ENCODE peak calls at places on chromosomes 12 and 14, in five cellular contexts. X is mucosa of descending colon, U is fibroblast of the aortic adventitia, K is pancreas, P is AG04450. E is an unnamed sample.

GRCh38 chr12:132806857-132807256 is 21.8 kb downstream of the GOLGA3 start:
- DNase-seq in X (no peak), U (no peak), P (no peak), K (no peak), E (no peak)

GRCh38 chr14:74089251-74090020 is 4.7 kb downstream of the LIN52 start:
- DNase-seq in K (no peak), P (no peak), U (no peak), X (no peak), E (no peak)

GRCh38 chr12:31363416-31363809 is 37.5 kb upstream of the SINHCAF start:
- DNase-seq in U (no peak), P (no peak), K (no peak), X (no peak), E (no peak)

GRCh38 chr14:75968461-75968860 is 13.3 kb downstream of the TGFB3 start:
- DNase-seq in K (no peak), P (no peak), X (no peak), U (peak), E (no peak)

GRCh38 chr14:49858383-49858782 is 5.8 kb upstream of the NEMF start:
- DNase-seq in X (no peak), P (no peak), U (no peak), K (no peak), E (no peak)

GRCh38 chr14:96806836-96807235 is 9.7 kb downstream of the VRK1 start:
- DNase-seq in X (no peak), U (no peak), K (no peak), P (no peak), E (no peak)

GRCh38 chr14:99118046-99118721 is 153.8 kb downstream of the BCL11B start:
- DNase-seq in P (no peak), K (no peak), X (no peak), U (no peak), E (no peak)

GRCh38 chr12:111443586-111443985 is 37.9 kb downstream of the SH2B3 start:
- DNase-seq in X (no peak), P (no peak), K (no peak), U (peak), E (no peak)

GRCh38 chr12:65825573-65826512 is 1.6 kb downstream of the HMGA2 start:
- DNase-seq in X (peak), K (peak), U (peak), P (no peak), E (no peak)

GRCh38 chr12:54220092-54220557 is 31.3 kb upstream of the SMUG1 start:
- DNase-seq in P (peak), K (peak), X (no peak), U (peak), E (peak)

GRCh38 chr14:80809663-80810062 is 131.9 kb downstream of the CEP128 start:
- DNase-seq in P (no peak), U (no peak), X (no peak), K (no peak), E (no peak)

GRCh38 chr12:30753233-30753632 is 1.5 kb downstream of the CAPRIN2 start:
- DNase-seq in K (no peak), U (peak), X (no peak), P (no peak), E (no peak)

GRCh38 chr12:49021292-49021915 is 2.8 kb upstream of the PRKAG1 start:
- DNase-seq in P (no peak), U (no peak), X (no peak), K (no peak), E (no peak)

GRCh38 chr12:237026-237815 is 23.3 kb upstream of the SLC6A12 start:
- DNase-seq in X (no peak), P (no peak), U (no peak), K (no peak), E (no peak)

GRCh38 chr14:94392510-94392935 is 4.1 kb upstream of the SERPINA1 start:
- DNase-seq in U (peak), K (peak), P (no peak), X (no peak), E (no peak)

GRCh38 chr12:117518594-117519270 is 157.3 kb upstream of the NOS1 start:
- DNase-seq in U (no peak), K (no peak), X (peak), P (no peak), E (no peak)

GRCh38 chr14:47454025-47454424 is 221.4 kb downstream of the MDGA2 start:
- DNase-seq in U (no peak), P (no peak), K (no peak), X (no peak), E (no peak)

GRCh38 chr12:70692681-70693288 is 55.6 kb upstream of the PTPRB start:
- DNase-seq in X (no peak), P (no peak), U (peak), K (no peak), E (no peak)

GRCh38 chr14:93086441-93087055 is 29.2 kb downstream of the ITPK1 start:
- DNase-seq in K (no peak), P (no peak), U (no peak), X (no peak), E (no peak)

GRCh38 chr12:95118788-95119179 is 45.4 kb upstream of the NR2C1 start:
- DNase-seq in P (no peak), U (no peak), X (no peak), K (no peak), E (no peak)

GRCh38 chr12:64883264-64884163 is 59.1 kb downstream of the TBC1D30 start:
- DNase-seq in U (no peak), X (no peak), P (no peak), K (no peak), E (no peak)

GRCh38 chr12:118773956-118774723 is 207.2 kb upstream of the SRRM4 start:
- DNase-seq in X (no peak), P (no peak), U (no peak), K (no peak), E (no peak)

GRCh38 chr14:75566321-75566720 is 12.1 kb upstream of the FLVCR2 start:
- DNase-seq in K (no peak), X (no peak), U (no peak), P (no peak), E (no peak)

GRCh38 chr14:23910081-23910875 is 43.3 kb upstream of the DHRS4 start:
- DNase-seq in K (peak), U (peak), X (no peak), P (peak), E (no peak)

GRCh38 chr12:124392991-124393790 is 98.3 kb downstream of the RFLNA start:
- DNase-seq in X (peak), K (peak), P (no peak), U (peak), E (no peak)

GRCh38 chr12:90205165-90205564 is 496.5 kb upstream of the ATP2B1 start:
- DNase-seq in P (no peak), K (no peak), U (no peak), X (no peak), E (no peak)

GRCh38 chr14:69924181-69924580 is 45.0 kb downstream of the SMOC1 start:
- DNase-seq in U (no peak), X (no peak), K (no peak), P (no peak), E (no peak)

GRCh38 chr12:92745874-92746553 is 43.2 kb downstream of the PLEKHG7 start:
- DNase-seq in K (no peak), P (peak), U (peak), X (peak), E (peak)

GRCh38 chr14:21107360-21107781 is 6.5 kb downstream of the TMEM253 start:
- DNase-seq in P (no peak), K (no peak), U (peak), X (no peak), E (no peak)

GRCh38 chr12:4001031-4001430 is 127.8 kb upstream of the PARP11 start:
- DNase-seq in P (no peak), U (no peak), K (no peak), X (no peak), E (no peak)

GRCh38 chr14:99360774-99361595 is 89.0 kb upstream of the BCL11B start:
- DNase-seq in X (no peak), K (no peak), P (no peak), U (no peak), E (no peak)

GRCh38 chr14:74476607-74477006 is 16.5 kb downstream of the NPC2 start:
- DNase-seq in X (no peak), K (no peak), P (no peak), U (no peak), E (no peak)

GRCh38 chr12:96948782-96949181 is 41.7 kb downstream of the NEDD1 start:
- DNase-seq in X (no peak), K (no peak), U (no peak), P (no peak), E (no peak)

GRCh38 chr12:23455283-23455682 is 494.2 kb downstream of the SOX5 start:
- DNase-seq in K (no peak), X (no peak), U (no peak), P (no peak), E (no peak)

GRCh38 chr12:56007892-56008471 is 10.9 kb downstream of the SUOX start:
- DNase-seq in U (peak), P (no peak), X (no peak), K (no peak), E (no peak)

GRCh38 chr14:94598816-94599655 is 13.2 kb upstream of the SERPINA3 start:
- DNase-seq in P (peak), X (peak), U (peak), K (peak), E (peak)

GRCh38 chr14:41280745-41281144 is 325.9 kb upstream of the LRFN5 start:
- DNase-seq in P (no peak), X (no peak), K (no peak), U (peak), E (no peak)
- TF ChIP-seq CTCF in P (no peak), X (no peak), K (no peak), U (no peak), E (peak)

DNA sequence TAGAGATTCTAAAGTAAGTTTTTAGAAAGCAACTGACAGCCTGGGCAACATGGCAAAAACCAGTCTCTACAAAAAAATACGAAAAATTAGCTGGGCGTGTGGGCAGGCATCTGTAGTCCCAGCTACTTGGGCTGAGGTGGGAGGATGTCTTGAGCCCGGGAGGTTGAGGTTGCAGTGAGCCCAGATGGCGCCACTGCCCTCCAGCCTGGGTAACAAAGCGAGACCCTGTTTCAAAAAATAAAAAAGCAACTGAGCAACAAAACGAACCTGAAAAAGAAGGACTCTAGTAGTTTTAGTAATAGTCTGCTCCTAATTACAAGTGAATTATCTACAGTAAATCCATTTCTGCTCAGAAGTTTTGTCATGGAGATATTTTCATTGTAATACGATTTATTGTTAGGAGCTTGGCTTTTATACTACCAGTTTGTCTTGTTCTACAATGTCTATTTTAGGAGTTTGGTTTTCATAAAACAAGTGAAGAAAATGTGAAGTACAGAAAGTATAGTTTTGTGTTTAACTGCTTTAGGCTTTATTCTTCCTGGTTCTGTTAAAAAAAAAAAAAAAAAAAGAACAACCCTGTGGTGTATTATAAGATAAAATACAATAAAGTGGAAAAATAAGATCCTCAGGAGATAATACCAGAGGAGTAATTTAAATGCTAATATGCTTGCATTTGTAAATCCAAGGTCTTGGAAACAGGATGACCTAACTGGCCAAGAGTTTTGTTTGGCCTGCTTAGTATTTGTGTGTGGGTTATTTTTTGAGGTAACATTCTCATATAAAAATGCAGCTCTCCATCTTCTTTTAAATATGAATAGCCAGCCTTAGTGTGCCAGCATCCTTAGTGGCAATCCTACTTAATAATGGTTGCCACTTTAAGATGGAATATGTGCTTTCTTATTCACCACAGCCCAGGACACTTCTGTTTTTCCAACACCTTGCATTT is 2.8 kb downstream of the TMX1 start:
- DNase-seq in X (no peak), P (no peak), U (no peak), K (no peak), E (no peak)
- H3K4me3 ChIP-seq in X (no peak), P (no peak), U (no peak), K (no peak), E (no peak)

GRCh38 chr12:85949253-85949652 is 75.2 kb downstream of the NTS start:
- DNase-seq in U (no peak), X (no peak), K (no peak), P (no peak), E (no peak)

GRCh38 chr12:85955127-85955526 is 81.0 kb downstream of the NTS start:
- DNase-seq in K (no peak), U (peak), P (no peak), X (no peak), E (no peak)

GRCh38 chr12:85948340-85948739 is 74.2 kb downstream of the NTS start:
- DNase-seq in P (no peak), U (no peak), X (no peak), K (no peak), E (no peak)

GRCh38 chr12:85947286-85947685 is 73.2 kb downstream of the NTS start:
- DNase-seq in P (no peak), X (no peak), U (no peak), K (no peak), E (no peak)

GRCh38 chr12:85951823-85952222 is 77.7 kb downstream of the NTS start:
- DNase-seq in U (peak), K (no peak), P (no peak), X (no peak), E (no peak)
- TF ChIP-seq CTCF in U (peak), K (no peak), P (peak), X (no peak), E (peak)

GRCh38 chr12:6540181-6540877 is 6.0 kb downstream of the GAPDH start:
- DNase-seq in P (peak), U (peak), X (peak), K (no peak), E (no peak)
- H3K4me3 ChIP-seq in P (peak), U (peak), X (no peak), K (no peak), E (no peak)

DNA sequence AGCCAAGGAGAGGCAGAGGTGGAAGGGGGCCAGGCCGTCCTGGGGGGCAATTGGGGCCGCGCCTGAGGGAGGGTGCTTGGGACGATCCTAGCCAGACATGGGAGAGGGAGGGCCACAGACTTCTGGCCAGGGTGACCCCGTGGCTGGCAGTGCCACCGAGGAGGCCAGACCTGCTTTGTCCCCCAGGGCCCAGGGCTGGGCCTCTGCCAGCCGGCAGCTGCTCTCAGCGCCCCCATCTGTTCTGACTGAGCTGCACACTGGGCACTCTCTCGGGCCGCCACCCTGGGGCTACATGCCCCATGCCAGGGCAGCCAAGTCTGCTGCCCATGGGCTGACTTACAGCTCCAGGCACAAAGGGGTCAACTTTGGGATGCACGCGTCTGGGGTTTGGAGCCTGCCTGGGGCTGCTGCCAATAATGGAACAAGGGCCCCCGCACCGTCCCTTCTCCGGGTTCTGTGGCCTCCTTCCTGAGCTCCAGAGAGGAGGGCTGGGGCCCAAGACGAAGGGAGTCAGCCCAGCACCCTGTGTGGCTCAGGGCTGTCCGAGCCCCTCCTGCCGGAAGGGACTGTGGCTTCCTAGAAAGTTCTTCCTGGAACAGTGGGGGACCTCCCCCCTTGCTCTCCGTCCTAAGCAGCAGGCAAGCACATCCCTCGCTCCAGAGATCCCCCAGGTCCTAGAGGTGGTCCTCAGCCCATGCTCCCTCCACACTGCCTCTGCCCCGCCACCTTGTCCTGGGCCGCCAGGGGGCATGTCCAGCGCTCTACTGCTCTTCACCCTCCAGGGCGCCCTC is 1.1 kb downstream of the ADSS1 start:
- DNase-seq in K (no peak), U (peak), X (no peak), P (no peak), E (no peak)
- TF ChIP-seq CTCF in K (no peak), U (peak), X (no peak), P (peak), E (peak)

GRCh38 chr12:2666846-2667245 is 127.9 kb upstream of the FKBP4 start:
- DNase-seq in X (no peak), K (no peak), U (no peak), P (no peak), E (no peak)
- H3K4me3 ChIP-seq in X (no peak), K (no peak), U (no peak), P (no peak), E (no peak)

GRCh38 chr12:53098354-53098981 is 1.0 kb downstream of the IGFBP6 start:
- DNase-seq in U (peak), K (no peak), P (no peak), X (no peak), E (no peak)

GRCh38 chr12:53097207-53097563 is 282 bp upstream of the IGFBP6 start:
- DNase-seq in P (no peak), K (no peak), X (no peak), U (peak), E (no peak)

GRCh38 chr12:53098982-53099651 is 1.6 kb downstream of the IGFBP6 start:
- DNase-seq in K (peak), X (peak), P (peak), U (peak), E (no peak)

GRCh38 chr12:53096761-53097160 is 706 bp upstream of the IGFBP6 start:
- DNase-seq in X (no peak), K (no peak), U (peak), P (no peak), E (no peak)

DNA sequence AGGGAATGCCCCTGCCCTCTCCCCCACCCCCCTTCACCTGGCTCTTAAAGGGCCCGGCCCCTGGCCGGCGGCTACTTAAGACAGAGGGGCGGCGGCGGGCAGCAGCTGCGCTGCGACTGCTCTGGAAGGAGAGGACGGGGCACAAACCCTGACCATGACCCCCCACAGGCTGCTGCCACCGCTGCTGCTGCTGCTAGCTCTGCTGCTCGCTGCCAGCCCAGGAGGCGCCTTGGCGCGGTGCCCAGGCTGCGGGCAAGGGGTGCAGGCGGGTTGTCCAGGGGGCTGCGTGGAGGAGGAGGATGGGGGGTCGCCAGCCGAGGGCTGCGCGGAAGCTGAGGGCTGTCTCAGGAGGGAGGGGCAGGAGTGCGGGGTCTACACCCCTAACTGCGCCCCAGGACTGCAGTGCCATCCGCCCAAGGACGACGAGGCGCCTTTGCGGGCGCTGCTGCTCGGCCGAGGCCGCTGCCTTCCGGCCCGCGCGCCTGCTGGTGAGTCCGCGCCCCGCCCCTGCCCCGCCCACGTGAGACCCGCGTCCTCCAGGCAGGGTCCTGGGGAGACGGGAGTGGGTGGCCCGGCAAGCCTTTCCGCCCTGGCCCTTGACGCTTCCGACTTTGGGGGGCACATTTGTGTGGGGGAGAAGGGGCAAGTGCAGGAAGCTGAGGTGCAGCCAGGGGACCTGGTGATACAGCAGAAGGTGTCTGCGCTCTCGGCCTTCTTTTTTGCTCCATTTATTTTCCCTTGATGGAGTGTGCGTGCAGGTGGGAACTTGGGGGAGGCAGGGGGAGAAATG is at the start of gene IGFBP6:
- DNase-seq in U (peak), P (no peak), X (peak), K (peak), E (no peak)
- TF ChIP-seq CTCF in U (no peak), P (no peak), X (no peak), K (no peak), E (no peak)

DNA sequence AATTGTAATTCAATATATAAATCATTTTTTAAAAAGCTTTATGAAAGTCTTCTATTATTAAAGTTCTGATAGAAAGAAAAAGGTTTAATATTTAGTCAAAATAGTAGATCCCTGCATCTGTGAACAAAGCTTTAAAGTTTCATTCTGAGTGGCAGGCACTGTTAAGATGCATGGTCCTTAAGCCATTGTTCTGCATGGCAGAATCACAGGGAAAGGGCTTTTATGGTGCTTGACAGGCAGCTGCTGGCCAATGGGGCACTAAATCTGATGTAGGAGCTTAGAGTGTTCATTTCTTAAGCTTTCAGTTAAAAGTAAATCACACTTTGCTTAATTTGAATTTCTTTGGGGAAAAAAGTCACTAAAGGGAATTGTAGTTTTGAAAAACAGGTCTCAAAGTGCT is 148.2 kb downstream of the PLEKHA5 start:
- DNase-seq in X (no peak), P (no peak), U (no peak), K (no peak), E (no peak)
- H3K4me3 ChIP-seq in X (no peak), P (no peak), U (no peak), K (no peak), E (no peak)

GRCh38 chr14:90649557-90650135 is 166.6 kb downstream of the TTC7B start:
- DNase-seq in K (no peak), P (no peak), X (no peak), U (no peak), E (no peak)

GRCh38 chr14:90651976-90652560 is 164.2 kb downstream of the TTC7B start:
- DNase-seq in P (no peak), U (no peak), K (no peak), X (no peak), E (no peak)

GRCh38 chr14:90647469-90647868 is 168.8 kb downstream of the TTC7B start:
- DNase-seq in K (no peak), P (no peak), U (no peak), X (no peak), E (no peak)

GRCh38 chr14:90651405-90651804 is 164.8 kb downstream of the TTC7B start:
- DNase-seq in K (no peak), X (no peak), P (no peak), U (no peak), E (no peak)

GRCh38 chr14:90649096-90649495 is 167.1 kb downstream of the TTC7B start:
- DNase-seq in X (no peak), K (no peak), P (no peak), U (peak), E (no peak)
- TF ChIP-seq CTCF in X (no peak), K (no peak), P (no peak), U (no peak), E (no peak)

E was measured in epithelial cell of proximal tubule.